ENCODE peak calls at places on chromosomes 16 and 17, in seven cellular contexts. Y, X, A, B, I, U and V are unnamed samples.

GRCh38 chr17:652310-652709 is 62.3 kb downstream of the VPS53 start:
- DNase-seq in U (peak), A (no peak), X (peak), B (no peak), I (no peak), Y (peak), V (no peak)

GRCh38 chr17:3866269-3866668 is 20.2 kb upstream of the NCBP3 start:
- DNase-seq in A (no peak), Y (no peak), B (no peak), U (no peak), X (no peak), I (peak), V (no peak)

GRCh38 chr17:39838057-39838456 is 26.1 kb downstream of the IKZF3 start:
- DNase-seq in U (no peak), I (no peak), X (no peak), A (no peak), Y (no peak), B (no peak), V (no peak)

GRCh38 chr17:74859439-74860228 is at the start of gene GRIN2C:
- DNase-seq in A (peak), Y (peak), X (no peak), I (no peak), B (no peak), U (no peak), V (peak)

GRCh38 chr16:11136600-11136999 is 119.4 kb downstream of the SOCS1 start:
- DNase-seq in B (no peak), Y (peak), I (peak), A (no peak), U (no peak), X (peak), V (no peak)

GRCh38 chr16:30637952-30638351 is 12.8 kb upstream of the PRR14 start:
- DNase-seq in A (peak), X (peak), B (no peak), Y (peak), U (no peak), I (no peak), V (peak)

GRCh38 chr17:31329221-31329620 is 7.8 kb upstream of the EVI2A start:
- DNase-seq in U (no peak), Y (no peak), B (no peak), X (no peak), A (no peak), I (no peak), V (no peak)

GRCh38 chr17:40671282-40671681 is 6.3 kb upstream of the KRT222 start:
- DNase-seq in I (no peak), Y (no peak), B (no peak), A (no peak), X (no peak), U (no peak), V (no peak)

GRCh38 chr17:72422505-72423285 is 301.9 kb downstream of the SOX9 start:
- DNase-seq in Y (peak), I (no peak), B (no peak), A (no peak), X (peak), U (peak), V (no peak)